ENCODE peak calls at places on chromosomes 2 and 18, in nine cellular contexts. N, R, M, H, A, Q, G, P and X are unnamed samples. For H3K9me3, the result is how much of the 10 kb centered on the place peaks cover.

GRCh38 chr2:179454443-179455218 is 190.0 kb upstream of the SESTD1 start:
- DNase-seq in M (peak), G (no peak), Q (no peak), H (no peak), P (no peak), R (no peak), A (no peak), N (no peak), X (no peak)

GRCh38 chr2:24435391-24436316 is 55.4 kb upstream of the NCOA1 start:
- DNase-seq in G (no peak), Q (no peak), A (peak), M (peak), P (peak), H (no peak), R (peak), N (no peak), X (no peak)

GRCh38 chr18:22378672-22379282 is 38.9 kb downstream of the CTAGE1 start:
- DNase-seq in N (no peak), M (peak), A (peak), P (peak), R (peak), Q (peak), H (peak), G (peak), X (no peak)

GRCh38 chr2:200028998-200029397 is 73.6 kb downstream of the MAIP1 start:
- DNase-seq in H (no peak), N (no peak), P (no peak), A (no peak), G (no peak), M (no peak), R (no peak), Q (no peak), X (no peak)

GRCh38 chr18:36457683-36458082 is 160.2 kb downstream of the FHOD3 start:
- DNase-seq in N (no peak), H (no peak), A (no peak), G (no peak), M (no peak), P (no peak), Q (no peak), R (no peak), X (no peak)

GRCh38 chr18:23154021-23154420 is 18.7 kb downstream of the CABLES1 start:
- DNase-seq in N (no peak), A (no peak), M (no peak), P (no peak), Q (no peak), H (no peak), G (no peak), R (no peak), X (no peak)

GRCh38 chr2:181239400-181239799 is 217.8 kb upstream of the ITGA4 start:
- DNase-seq in H (no peak), A (no peak), N (no peak), P (no peak), M (no peak), G (no peak), R (no peak), Q (no peak), X (no peak)

GRCh38 chr2:149858214-149858613 is 270.6 kb upstream of the MMADHC start:
- DNase-seq in P (no peak), M (peak), A (no peak), H (no peak), N (no peak), G (no peak), R (no peak), Q (no peak), X (no peak)

GRCh38 chr2:95287336-95287735 is 9.8 kb upstream of the KCNIP3 start:
- DNase-seq in G (no peak), H (no peak), Q (no peak), M (no peak), R (no peak), P (peak), A (no peak), N (no peak), X (no peak)

GRCh38 chr2:196435189-196435588 is 204.3 kb upstream of the CCDC150 start:
- DNase-seq in M (peak), H (no peak), G (no peak), P (no peak), Q (no peak), A (no peak), N (no peak), R (no peak), X (no peak)

GRCh38 chr2:98896416-98896815 is 39.6 kb downstream of the CRACDL start:
- DNase-seq in M (no peak), N (no peak), G (no peak), R (no peak), H (no peak), A (no peak), Q (no peak), P (no peak), X (no peak)

GRCh38 chr2:222504714-222505113 is 80.4 kb downstream of the SGPP2 start:
- DNase-seq in R (no peak), M (no peak), A (no peak), G (no peak), Q (no peak), N (no peak), H (no peak), P (no peak), X (no peak)

GRCh38 chr18:5513947-5514346 is 29.9 kb downstream of the EPB41L3 start:
- DNase-seq in P (no peak), Q (no peak), N (no peak), R (no peak), G (no peak), A (no peak), H (no peak), M (peak), X (no peak)

GRCh38 chr2:230961091-230961491 is 34.8 kb upstream of the SPATA3 start:
- DNase-seq in P (no peak), Q (no peak), N (no peak), R (no peak), G (no peak), M (no peak), H (no peak), A (no peak), X (no peak)

GRCh38 chr2:223099561-223099960 is 47.6 kb downstream of the KCNE4 start:
- DNase-seq in H (no peak), M (no peak), P (no peak), Q (no peak), N (no peak), G (no peak), A (no peak), R (no peak), X (no peak)

GRCh38 chr2:30629866-30630265 is 177.4 kb downstream of the CAPN13 start:
- DNase-seq in M (peak), P (no peak), A (no peak), G (no peak), Q (no peak), H (no peak), N (no peak), R (no peak), X (no peak)

GRCh38 chr2:181686566-181687185 is 6.4 kb upstream of the NEUROD1 start:
- DNase-seq in N (no peak), Q (no peak), M (no peak), P (no peak), A (no peak), G (no peak), R (no peak), H (no peak), X (no peak)

GRCh38 chr18:76058146-76058545 is 436.9 kb downstream of the ZNF516 start:
- DNase-seq in Q (no peak), H (no peak), N (no peak), R (no peak), P (no peak), M (no peak), A (no peak), G (no peak), X (no peak)

GRCh38 chr2:181715033-181715630 is 34.8 kb upstream of the NEUROD1 start:
- DNase-seq in A (peak), P (peak), G (peak), Q (peak), H (peak), M (peak), N (no peak), R (peak), X (peak)

GRCh38 chr2:19073522-19073921 is 284.9 kb downstream of the OSR1 start:
- DNase-seq in R (no peak), A (no peak), Q (no peak), H (peak), P (peak), N (no peak), G (no peak), M (peak), X (no peak)

GRCh38 chr2:201680743-201681142 is 17.7 kb downstream of the MPP4 start:
- DNase-seq in M (no peak), N (no peak), A (no peak), Q (no peak), R (no peak), H (peak), G (peak), P (no peak), X (no peak)

GRCh38 chr2:224147174-224147573 is 108.1 kb upstream of the SERPINE2 start:
- DNase-seq in P (no peak), N (no peak), G (no peak), Q (no peak), H (peak), R (no peak), A (no peak), M (no peak), X (no peak)

GRCh38 chr2:96510931-96511595 is 5.9 kb upstream of the NEURL3 start:
- DNase-seq in G (no peak), R (no peak), N (no peak), M (no peak), H (no peak), P (no peak), A (no peak), Q (no peak), X (no peak)

GRCh38 chr2:207504513-207505171 is 25.1 kb upstream of the CREB1 start:
- DNase-seq in R (peak), A (peak), H (no peak), N (no peak), Q (no peak), P (peak), M (peak), G (no peak), X (no peak)

GRCh38 chr18:53534203-53534602 is 690.3 kb downstream of the MBD2 start:
- DNase-seq in M (no peak), G (no peak), P (no peak), N (no peak), R (no peak), Q (no peak), A (no peak), H (no peak), X (no peak)

GRCh38 chr2:2662037-2662846 is 331.2 kb upstream of the MYT1L start:
- DNase-seq in N (no peak), G (no peak), M (no peak), P (peak), Q (no peak), A (peak), R (peak), H (no peak), X (no peak)

GRCh38 chr2:4424153-4424552 is 720.8 kb downstream of the DCDC2C start:
- DNase-seq in H (no peak), G (no peak), P (no peak), N (no peak), M (no peak), A (no peak), Q (no peak), R (no peak), X (no peak)

GRCh38 chr2:54968561-54969218 is 81.6 kb downstream of the RTN4 start:
- DNase-seq in Q (no peak), H (no peak), N (no peak), P (no peak), A (no peak), R (no peak), M (no peak), G (no peak), X (no peak)

GRCh38 chr2:40432916-40433315 is 19.0 kb downstream of the SLC8A1 start:
- DNase-seq in P (no peak), G (no peak), H (no peak), R (no peak), M (no peak), A (no peak), Q (no peak), N (no peak), X (no peak)

GRCh38 chr18:23844991-23845680 is 155.9 kb downstream of the LAMA3 start:
- DNase-seq in G (no peak), M (peak), R (no peak), P (no peak), Q (no peak), N (no peak), H (peak), A (no peak), X (no peak)

GRCh38 chr2:168804214-168804613 is 1.8 kb downstream of the NOSTRIN start:
- DNase-seq in H (no peak), N (no peak), P (no peak), G (no peak), A (peak), Q (no peak), R (no peak), M (no peak), X (no peak)

GRCh38 chr18:33700513-33700976 is 122.5 kb downstream of the ASXL3 start:
- DNase-seq in P (no peak), H (no peak), N (no peak), M (no peak), A (no peak), G (no peak), R (no peak), Q (no peak), X (no peak)

GRCh38 chr2:70270323-70270722 is 12.4 kb downstream of the PCYOX1 start:
- DNase-seq in H (no peak), R (no peak), P (no peak), M (no peak), Q (no peak), G (no peak), N (no peak), A (no peak), X (no peak)

GRCh38 chr2:233384811-233385488 is 30.7 kb downstream of the DGKD start:
- DNase-seq in H (no peak), G (no peak), A (no peak), P (no peak), M (no peak), R (no peak), Q (no peak), N (no peak), X (no peak)

DNA sequence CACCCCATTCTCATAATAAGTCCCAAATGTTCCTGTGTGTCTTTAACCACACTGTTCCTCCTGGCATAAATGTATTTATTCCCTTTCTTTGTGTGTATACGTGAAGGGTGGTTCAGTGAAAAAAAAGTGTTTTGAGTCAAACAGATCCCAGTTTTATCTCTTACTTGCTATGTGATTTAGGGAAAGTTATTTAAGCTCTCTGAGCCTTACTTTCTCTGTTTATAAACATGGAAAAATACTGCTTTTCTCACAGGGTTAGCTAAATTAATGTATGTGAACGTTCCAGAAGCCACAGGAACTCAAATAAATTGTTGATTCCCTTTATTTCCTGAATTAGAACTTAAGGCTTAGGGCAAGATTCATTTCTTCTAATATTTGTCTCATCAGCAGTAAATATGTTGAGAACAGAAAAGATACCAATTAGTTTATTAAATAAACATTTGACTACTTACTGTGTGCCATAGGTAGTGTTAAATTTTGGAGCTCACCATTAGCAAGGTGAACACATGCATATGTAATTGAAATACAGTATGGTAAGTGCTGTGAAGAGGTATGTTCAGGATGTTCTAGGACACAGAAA is 33.2 kb downstream of the RALBP1 start:
- DNase-seq in P (no peak), A (no peak), H (no peak), G (no peak), N (no peak), R (no peak), M (no peak), Q (no peak), X (no peak)
- H3K9me3 ChIP-seq in P (under half), A (under half), H (under half), G (under half), N (under half), R (under half), M (under half), Q (under half), X (under half)

DNA sequence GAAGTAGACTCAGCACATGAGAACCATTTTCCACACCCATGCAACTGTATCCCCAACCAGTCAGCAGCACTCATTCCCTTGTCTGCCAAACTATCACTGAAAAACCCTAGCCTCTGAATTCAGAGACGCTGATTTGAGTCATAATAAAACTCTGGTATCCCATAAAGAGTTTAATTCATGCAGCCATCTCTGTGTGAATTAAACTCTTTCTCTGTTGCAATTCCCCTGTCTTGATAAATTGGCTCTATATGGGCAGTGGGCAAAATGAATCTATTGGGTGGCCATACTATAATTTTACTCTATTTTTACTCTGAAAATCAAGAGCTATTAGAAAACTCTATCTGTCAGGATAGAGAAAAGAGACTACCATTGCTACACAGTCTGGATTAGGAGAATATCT is 40.6 kb upstream of the TWSG1 start:
- DNase-seq in R (no peak), N (no peak), P (no peak), M (no peak), A (no peak), H (no peak), G (no peak), Q (no peak), X (no peak)
- H3K9me3 ChIP-seq in R (under half), N (half or more), P (under half), M (under half), A (half or more), H (under half), G (under half), Q (under half), X (under half)

DNA sequence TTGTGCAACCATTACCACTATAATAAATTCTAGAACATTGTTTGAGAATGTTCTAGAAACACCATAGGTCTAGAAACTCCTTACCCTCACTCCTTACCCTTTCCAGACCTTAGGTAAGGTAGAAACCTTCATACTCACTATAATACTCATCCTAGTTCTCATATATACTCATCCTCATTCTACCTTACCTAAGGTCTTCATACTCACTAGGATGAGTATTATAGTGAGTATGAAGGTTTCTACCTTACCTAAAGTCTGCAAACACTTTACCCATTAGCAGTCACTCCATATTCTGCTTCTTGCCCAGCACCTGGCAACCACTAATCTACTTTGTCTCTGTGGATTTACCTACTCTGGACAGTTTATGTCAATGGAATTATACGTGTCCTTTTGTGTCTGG is 75.0 kb downstream of the TMEM185B start:
- DNase-seq in R (no peak), N (no peak), H (no peak), P (peak), G (no peak), M (no peak), Q (no peak), A (no peak), X (no peak)
- H3K9me3 ChIP-seq in R (under half), N (under half), H (under half), P (under half), G (under half), M (under half), Q (under half), A (under half), X (under half)

DNA sequence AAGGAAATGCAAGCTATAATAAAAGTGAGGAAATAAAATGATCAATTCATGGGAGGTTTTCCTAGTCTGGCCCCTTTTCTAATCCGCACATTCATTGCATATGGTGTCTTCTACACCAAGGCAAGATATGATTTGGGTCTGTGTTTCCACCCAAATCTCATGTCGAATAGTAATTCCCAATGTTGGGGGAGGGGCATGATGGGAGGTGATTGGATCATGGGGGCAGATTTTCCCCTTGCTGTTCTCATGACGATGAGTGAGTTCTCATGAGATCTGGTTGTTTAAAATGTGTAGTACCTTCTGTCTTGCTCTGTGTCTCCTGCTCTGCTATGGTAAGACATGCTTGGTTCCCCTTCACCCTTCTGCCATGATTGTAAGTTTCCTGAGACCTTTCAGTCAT is 315.4 kb downstream of the CYRIA start:
- DNase-seq in M (no peak), Q (no peak), A (no peak), R (no peak), H (no peak), G (no peak), N (no peak), P (no peak), X (no peak)
- H3K9me3 ChIP-seq in M (under half), Q (under half), A (under half), R (under half), H (under half), G (under half), N (under half), P (under half), X (under half)

GRCh38 chr2:101724113-101724450 is 26.6 kb downstream of the MAP4K4 start:
- DNase-seq in A (no peak), N (no peak), H (no peak), M (no peak), R (no peak), P (no peak), Q (no peak), G (no peak), X (no peak)
- H3K9me3 ChIP-seq in A (under half), N (under half), H (under half), M (under half), R (under half), P (under half), Q (under half), G (under half), X (under half)

GRCh38 chr18:71324356-71324755 is 1035.5 kb downstream of the SOCS6 start:
- DNase-seq in P (no peak), N (no peak), Q (no peak), H (no peak), G (no peak), R (no peak), M (no peak), A (no peak), X (no peak)

GRCh38 chr18:71326826-71327225 is 1038.0 kb downstream of the SOCS6 start:
- DNase-seq in A (no peak), H (no peak), N (no peak), P (no peak), M (no peak), Q (no peak), G (no peak), R (no peak), X (no peak)

GRCh38 chr18:71321319-71321718 is 1032.5 kb downstream of the SOCS6 start:
- DNase-seq in Q (no peak), M (no peak), G (no peak), N (no peak), R (no peak), P (no peak), H (no peak), A (no peak), X (no peak)

GRCh38 chr18:71327443-71328120 is 1038.7 kb downstream of the SOCS6 start:
- DNase-seq in A (no peak), M (no peak), R (no peak), N (no peak), G (no peak), P (no peak), H (no peak), Q (no peak), X (no peak)

DNA sequence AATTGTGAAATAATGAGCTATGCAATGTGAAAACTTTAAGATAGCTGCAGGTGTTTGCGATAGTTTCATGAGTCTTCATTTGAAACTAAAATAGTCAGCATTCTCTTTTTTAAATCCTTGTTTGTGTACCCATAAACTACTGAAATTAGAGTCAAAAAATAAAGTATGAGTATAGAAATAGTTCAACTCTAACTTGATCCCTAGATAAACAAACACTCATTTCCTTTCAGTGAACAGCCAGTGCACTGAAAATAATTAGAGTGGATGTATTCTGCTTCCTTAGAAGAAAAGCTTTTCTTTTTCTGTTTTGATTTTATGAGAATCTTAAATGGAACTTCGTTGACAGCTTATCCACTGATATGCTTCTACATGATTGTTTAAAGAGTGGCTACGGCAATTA is 1033.4 kb downstream of the SOCS6 start:
- DNase-seq in M (no peak), P (no peak), N (no peak), H (no peak), A (no peak), R (no peak), Q (no peak), G (no peak), X (no peak)
- H3K9me3 ChIP-seq in M (under half), P (under half), N (under half), H (under half), A (under half), R (under half), Q (under half), G (under half), X (under half)

GRCh38 chr2:13654416-13654815 is 937.7 kb downstream of the TRIB2 start:
- DNase-seq in H (no peak), M (no peak), P (no peak), A (no peak), Q (no peak), N (no peak), R (no peak), G (no peak), X (no peak)
- H3K9me3 ChIP-seq in H (under half), M (under half), P (under half), A (under half), Q (under half), N (under half), R (under half), G (under half), X (under half)

GRCh38 chr18:78041218-78041617 is 791.6 kb downstream of the GALR1 start:
- DNase-seq in M (no peak), P (no peak), N (no peak), A (no peak), Q (no peak), H (no peak), G (no peak), R (no peak), X (no peak)
- H3K9me3 ChIP-seq in M (under half), P (under half), N (under half), A (under half), Q (under half), H (under half), G (under half), R (under half), X (under half)